ENCODE peak calls at places on chromosomes 7 and 10, in four cellular contexts. J is endothelial cell, E is GM06990, B is B cell. I is an unnamed sample.

GRCh38 chr10:97830064-97830463 is 19.6 kb upstream of the GOLGA7B start:
- DNase-seq in J (no peak), E (no peak), B (no peak), I (no peak)

GRCh38 chr10:51786016-51786683 is 86.8 kb upstream of the CSTF2T start:
- DNase-seq in J (no peak), B (no peak), E (no peak), I (no peak)

GRCh38 chr7:131072505-131073091 is 255.1 kb upstream of the MKLN1 start:
- DNase-seq in J (no peak), B (no peak), E (no peak), I (peak)

GRCh38 chr7:142323706-142324105 is 65.8 kb upstream of the PRSS58 start:
- DNase-seq in E (no peak), J (peak), B (no peak), I (peak)

GRCh38 chr7:155939350-155939749 is 127.1 kb upstream of the SHH start:
- DNase-seq in J (no peak), B (no peak), E (no peak), I (no peak)

GRCh38 chr7:7761340-7761973 is 43.0 kb upstream of the RPA3 start:
- DNase-seq in E (no peak), J (no peak), B (peak), I (peak)

GRCh38 chr7:135914346-135914745 is 62.8 kb downstream of the MTPN start:
- DNase-seq in B (no peak), J (no peak), E (no peak), I (no peak)

GRCh38 chr10:80429521-80429966 is 21.2 kb downstream of the PRXL2A start:
- DNase-seq in B (no peak), J (no peak), E (no peak), I (no peak)

GRCh38 chr10:74223755-74224530 is 72.9 kb downstream of the ADK start:
- DNase-seq in E (no peak), B (no peak), J (no peak), I (no peak)

GRCh38 chr7:38105874-38106483 is 72.1 kb upstream of the STARD3NL start:
- DNase-seq in E (peak), B (peak), J (no peak), I (peak)

GRCh38 chr10:129108378-129108777 is 358.7 kb upstream of the MGMT start:
- DNase-seq in J (no peak), B (no peak), E (no peak), I (no peak)

GRCh38 chr7:94393251-94393758 is 1.4 kb upstream of the COL1A2 start:
- DNase-seq in B (no peak), E (no peak), J (no peak), I (no peak)

GRCh38 chr10:125629758-125630376 is 53.1 kb downstream of the TEX36 start:
- DNase-seq in J (no peak), E (no peak), B (no peak), I (peak)

GRCh38 chr10:30459283-30459682 is 25.3 kb downstream of the MAP3K8 start:
- DNase-seq in E (no peak), B (no peak), J (no peak), I (no peak)

GRCh38 chr7:133703547-133703946 is 423.6 kb upstream of the LRGUK start:
- DNase-seq in B (no peak), E (no peak), J (no peak), I (no peak)

GRCh38 chr10:11448190-11448544 is 163.3 kb downstream of the USP6NL start:
- DNase-seq in B (peak), J (no peak), E (no peak), I (no peak)

GRCh38 chr7:106329971-106330733 is 45.4 kb upstream of the NAMPT start:
- DNase-seq in B (no peak), J (no peak), E (no peak), I (no peak)